ENCODE peak calls at places on chromosomes 16 and 17, in seven cellular contexts. F is cardiac septum, U is heart right ventricle, N is T-helper 2 cell, I is HT-29, D is upper lobe of right lung, E is hippocampal formation. O is an unnamed sample.

GRCh38 chr17:62091804-62092203 is 26.7 kb upstream of the MED13 start:
- DNase-seq in D (no peak), F (no peak), U (no peak), N (no peak), I (no peak), E (no peak), O (no peak)

GRCh38 chr17:1597861-1598342 is 30.7 kb downstream of the SLC43A2 start:
- DNase-seq in D (no peak), U (no peak), N (no peak), F (no peak), I (peak), E (no peak), O (no peak)

GRCh38 chr17:31148205-31148604 is 53.4 kb downstream of the NF1 start:
- DNase-seq in I (no peak), N (no peak), U (no peak), E (no peak), F (no peak), D (no peak), O (no peak)

GRCh38 chr16:84618428-84619102 is 687 bp upstream of the COTL1 start:
- DNase-seq in F (no peak), U (no peak), E (no peak), N (no peak), I (peak), D (no peak), O (no peak)

GRCh38 chr17:17569691-17570090 is 21.8 kb downstream of the PEMT start:
- DNase-seq in I (no peak), U (peak), E (no peak), F (no peak), D (no peak), N (no peak), O (no peak)

GRCh38 chr16:89613101-89613953 is at the start of gene DPEP1:
- DNase-seq in U (no peak), D (no peak), F (no peak), N (no peak), E (no peak), I (no peak), O (no peak)

GRCh38 chr16:54987081-54987480 is 56.4 kb downstream of the IRX5 start:
- DNase-seq in I (no peak), U (no peak), F (peak), N (no peak), D (no peak), E (peak), O (peak)

GRCh38 chr17:40419559-40420331 is 2.0 kb upstream of the TOP2A start:
- DNase-seq in D (no peak), E (no peak), N (no peak), U (no peak), I (peak), F (no peak), O (no peak)

GRCh38 chr17:45019177-45019711 is 32.2 kb downstream of the DCAKD start:
- DNase-seq in D (peak), F (no peak), U (peak), E (no peak), I (peak), N (peak), O (no peak)

GRCh38 chr17:3033248-3033640 is 30.2 kb downstream of the OR1D5 start:
- DNase-seq in D (peak), E (no peak), I (no peak), F (no peak), N (no peak), U (no peak), O (no peak)

GRCh38 chr16:66357523-66357928 is 9.0 kb upstream of the CDH5 start:
- DNase-seq in E (peak), N (no peak), D (no peak), U (no peak), I (peak), F (no peak), O (peak)

GRCh38 chr17:28575126-28575795 is 1.4 kb downstream of the ALDOC start:
- DNase-seq in F (peak), U (peak), N (no peak), D (no peak), E (peak), I (no peak), O (peak)

GRCh38 chr16:17921357-17921978 is 415.1 kb downstream of the NPIPA8 start:
- DNase-seq in E (no peak), D (no peak), N (peak), U (no peak), I (peak), F (no peak), O (no peak)

GRCh38 chr16:48359983-48360382 is 25.2 kb downstream of the SIAH1 start:
- DNase-seq in E (no peak), N (no peak), D (no peak), U (no peak), F (no peak), I (no peak), O (no peak)

GRCh38 chr17:28363776-28364650 is 986 bp downstream of the SEBOX start:
- DNase-seq in E (no peak), F (no peak), I (no peak), D (peak), U (no peak), N (no peak), O (no peak)

GRCh38 chr17:81512560-81512983 is at the start of gene ACTG1:
- DNase-seq in F (peak), I (peak), U (peak), N (peak), D (peak), E (peak), O (peak)

GRCh38 chr17:27544350-27545131 is 86.4 kb upstream of the LGALS9 start:
- DNase-seq in N (no peak), U (no peak), F (no peak), D (no peak), I (no peak), E (no peak), O (no peak)

GRCh38 chr17:49690256-49690655 is 12.4 kb upstream of the SPOP start:
- DNase-seq in N (no peak), E (no peak), F (no peak), U (no peak), I (no peak), D (no peak), O (no peak)

GRCh38 chr17:80034977-80035686 is 540 bp downstream of the TBC1D16 start:
- DNase-seq in F (no peak), U (peak), E (no peak), D (peak), N (peak), I (peak), O (peak)

GRCh38 chr17:50018909-50019308 is 23.9 kb upstream of the DLX3 start:
- DNase-seq in N (no peak), U (no peak), E (no peak), I (no peak), F (no peak), D (no peak), O (no peak)

GRCh38 chr16:22955461-22956145 is 141.6 kb downstream of the HS3ST2 start:
- DNase-seq in N (no peak), I (no peak), F (no peak), D (no peak), E (no peak), U (no peak), O (no peak)

GRCh38 chr16:72637306-72637705 is 410.6 kb downstream of the ZFHX3 start:
- DNase-seq in F (no peak), U (no peak), N (no peak), I (no peak), D (no peak), E (no peak), O (no peak)

GRCh38 chr17:42421479-42422332 is 1.4 kb downstream of the CAVIN1 start:
- DNase-seq in U (peak), I (no peak), N (no peak), E (no peak), D (peak), F (peak), O (no peak)

GRCh38 chr17:45342306-45342705 is 25.5 kb upstream of the MAP3K14 start:
- DNase-seq in I (no peak), F (peak), N (no peak), E (no peak), D (peak), U (no peak), O (no peak)

GRCh38 chr16:10569629-10570028 is 10.8 kb downstream of the EMP2 start:
- DNase-seq in U (no peak), I (no peak), N (no peak), F (no peak), E (no peak), D (no peak), O (no peak)

GRCh38 chr16:89308391-89309333 is 91.2 kb downstream of the ZNF778 start:
- DNase-seq in E (no peak), N (peak), U (no peak), D (no peak), F (no peak), I (no peak), O (no peak)

GRCh38 chr17:5049314-5049819 is 14.1 kb upstream of the SLC52A1 start:
- DNase-seq in E (no peak), I (no peak), U (no peak), F (no peak), D (no peak), N (peak), O (no peak)

GRCh38 chr17:64264891-64265290 is 1.8 kb upstream of the TEX2 start:
- DNase-seq in N (no peak), I (no peak), U (no peak), E (no peak), D (no peak), F (no peak), O (no peak)

GRCh38 chr17:82371333-82372062 is at the start of gene UTS2R:
- DNase-seq in N (no peak), I (no peak), E (no peak), U (no peak), F (no peak), D (no peak), O (no peak)

GRCh38 chr16:15461376-15461775 is 27.0 kb downstream of the BMERB1 start:
- DNase-seq in U (no peak), N (no peak), I (no peak), E (no peak), F (no peak), D (no peak), O (no peak)

GRCh38 chr17:27659685-27660084 is 28.7 kb downstream of the LGALS9 start:
- DNase-seq in U (no peak), I (no peak), E (no peak), D (peak), F (no peak), N (no peak), O (no peak)

GRCh38 chr17:7781467-7781866 is 52.5 kb upstream of the KDM6B start:
- DNase-seq in E (no peak), F (no peak), N (no peak), I (no peak), U (no peak), D (no peak), O (no peak)

GRCh38 chr17:7475764-7476422 is 3.5 kb downstream of the ZBTB4 start:
- DNase-seq in U (peak), N (no peak), E (no peak), I (no peak), D (no peak), F (peak), O (no peak)

GRCh38 chr16:17470871-17471744 is at the start of gene XYLT1:
- DNase-seq in D (peak), F (no peak), N (peak), I (no peak), E (no peak), U (peak), O (no peak)

GRCh38 chr16:76976756-76977155 is 214.2 kb upstream of the MON1B start:
- DNase-seq in N (no peak), F (no peak), U (no peak), E (no peak), I (no peak), D (no peak), O (no peak)

GRCh38 chr16:50781043-50781442 is 39.2 kb downstream of the CYLD start:
- DNase-seq in E (no peak), I (no peak), N (peak), U (no peak), D (no peak), F (no peak), O (no peak)

O was measured in globus pallidus.